ENCODE peak calls at places on chromosome 17, in ten cellular contexts. N, O, G, B, Y, M, V, Z, X and L are unnamed samples.

GRCh38 chr17:61554209-61554608 is 36.8 kb downstream of the NACA2 start:
- DNase-seq in N (no peak), O (no peak), G (no peak), B (no peak), Y (no peak), M (no peak), V (no peak), Z (no peak), X (no peak), L (no peak)

GRCh38 chr17:39198186-39198566 is 707 bp upstream of the CACNB1 start:
- DNase-seq in N (no peak), O (peak), G (no peak), B (no peak), Y (no peak), M (peak), V (no peak), Z (no peak), X (no peak), L (no peak)

GRCh38 chr17:45221081-45221996 is at the start of gene FMNL1:
- DNase-seq in N (no peak), O (peak), G (peak), B (no peak), Y (peak), M (peak), V (peak), Z (no peak), X (peak), L (peak)

GRCh38 chr17:13182854-13183253 is 165.0 kb upstream of the ELAC2 start:
- DNase-seq in N (no peak), O (no peak), G (no peak), B (no peak), Y (no peak), M (no peak), V (no peak), Z (peak), X (no peak), L (no peak)

GRCh38 chr17:21297597-21297996 is 13.1 kb downstream of the MAP2K3 start:
- DNase-seq in N (no peak), O (no peak), G (no peak), B (peak), Y (no peak), M (no peak), V (no peak), Z (no peak), X (no peak), L (no peak)

GRCh38 chr17:28712037-28712704 is 483 bp upstream of the PROCA1 start:
- DNase-seq in N (no peak), O (peak), G (peak), B (no peak), Y (peak), M (no peak), V (peak), Z (no peak), X (peak), L (no peak)

GRCh38 chr17:4738136-4739121 is 1.2 kb upstream of the ZMYND15 start:
- DNase-seq in N (no peak), O (no peak), G (no peak), B (no peak), Y (no peak), M (no peak), V (no peak), Z (no peak), X (no peak), L (no peak)

GRCh38 chr17:5701371-5701770 is 117.1 kb upstream of the NLRP1 start:
- DNase-seq in N (no peak), O (no peak), G (no peak), B (no peak), Y (no peak), M (no peak), V (no peak), Z (no peak), X (no peak), L (no peak)

GRCh38 chr17:31216053-31216751 is 80.8 kb downstream of the OMG start:
- DNase-seq in N (no peak), O (peak), G (peak), B (peak), Y (no peak), M (peak), V (no peak), Z (peak), X (peak), L (peak)

GRCh38 chr17:29583324-29584248 is 5.9 kb downstream of the GIT1 start:
- DNase-seq in N (no peak), O (no peak), G (no peak), B (no peak), Y (no peak), M (no peak), V (no peak), Z (no peak), X (no peak), L (no peak)

GRCh38 chr17:12985431-12986285 is 32.2 kb downstream of the ELAC2 start:
- DNase-seq in N (no peak), O (no peak), G (no peak), B (peak), Y (no peak), M (no peak), V (no peak), Z (no peak), X (no peak), L (no peak)

GRCh38 chr17:60862482-60862881 is 184.8 kb downstream of the BCAS3 start:
- DNase-seq in N (no peak), O (no peak), G (no peak), B (no peak), Y (no peak), M (no peak), V (no peak), Z (no peak), X (no peak), L (no peak)

GRCh38 chr17:40319651-40320550 is 10.9 kb downstream of the RARA start:
- DNase-seq in N (peak), O (no peak), G (no peak), B (peak), Y (peak), M (no peak), V (peak), Z (no peak), X (no peak), L (peak)

GRCh38 chr17:28485049-28485448 is 11.6 kb downstream of the SLC13A2 start:
- DNase-seq in N (no peak), O (no peak), G (no peak), B (no peak), Y (no peak), M (no peak), V (no peak), Z (no peak), X (no peak), L (no peak)

GRCh38 chr17:51761105-51761504 is 397.4 kb downstream of the CA10 start:
- DNase-seq in N (no peak), O (no peak), G (no peak), B (no peak), Y (no peak), M (no peak), V (no peak), Z (no peak), X (peak), L (no peak)

GRCh38 chr17:19354123-19354522 is 8.4 kb downstream of the B9D1 start:
- DNase-seq in N (no peak), O (no peak), G (no peak), B (peak), Y (no peak), M (peak), V (no peak), Z (no peak), X (no peak), L (no peak)

GRCh38 chr17:1908699-1909309 is 79.0 kb downstream of the RPA1 start:
- DNase-seq in N (no peak), O (peak), G (no peak), B (peak), Y (peak), M (peak), V (no peak), Z (peak), X (peak), L (no peak)

GRCh38 chr17:42325026-42325425 is 36.7 kb downstream of the STAT5A start:
- DNase-seq in N (no peak), O (no peak), G (no peak), B (peak), Y (no peak), M (peak), V (no peak), Z (no peak), X (no peak), L (no peak)

GRCh38 chr17:76032073-76032779 is 5.1 kb upstream of the EVPL start:
- DNase-seq in N (no peak), O (no peak), G (no peak), B (no peak), Y (no peak), M (no peak), V (no peak), Z (no peak), X (peak), L (no peak)

GRCh38 chr17:16351831-16352230 is 1.4 kb downstream of the CENPV start:
- DNase-seq in N (no peak), O (no peak), G (no peak), B (peak), Y (no peak), M (peak), V (no peak), Z (no peak), X (no peak), L (no peak)